ENCODE peak calls at places on chromosomes 11 and 22, in eight cellular contexts. R is neural progenitor cell; Z is activated CD4-positive, alpha-beta T cell treated with anti-CD3 and anti-CD28 coated beads for 24 hours; A is stimulated activated CD4-positive, alpha-beta T cell treated with anti-CD3 and anti-CD28 coated beads, Interleukin-1b, Interleukin-23, amount 100 ng/mL, for 1 hour; J is NCI-H2029; I is GM13977; E is GM19239; D is T-helper 1 cell. Q is an unnamed sample.

GRCh38 chr11:128472128-128473110 is 114.9 kb downstream of the ETS1 start:
- DNase-seq in J (no peak), E (no peak), A (no peak), D (no peak), R (no peak), I (peak; percentile 60), Z (peak; percentile 65), Q (peak; percentile 92)

GRCh38 chr22:24542641-24543040 is 12.3 kb downstream of the GUCD1 start:
- DNase-seq in A (no peak), J (no peak), I (no peak), Z (no peak), D (no peak), E (no peak), R (no peak), Q (no peak)

GRCh38 chr11:122816701-122817100 is 21.6 kb upstream of the CRTAM start:
- DNase-seq in D (no peak), I (no peak), Z (no peak), J (no peak), R (no peak), E (no peak), A (no peak), Q (no peak)

GRCh38 chr11:47587733-47588326 is 1.4 kb downstream of the FAM180B start:
- DNase-seq in A (no peak), J (no peak), D (no peak), Z (no peak), R (no peak), I (no peak), E (no peak), Q (no peak)

GRCh38 chr11:6623391-6624363 is 4.5 kb upstream of the TPP1 start:
- DNase-seq in I (no peak), Z (no peak), D (no peak), R (no peak), E (no peak), A (no peak), J (no peak), Q (no peak)

GRCh38 chr11:13859986-13860385 is 102.5 kb upstream of the SPON1 start:
- DNase-seq in D (no peak), A (no peak), R (no peak), E (no peak), I (no peak), Z (no peak), J (no peak), Q (no peak)

GRCh38 chr11:57288771-57289579 is 35.8 kb downstream of the TNKS1BP1 start:
- DNase-seq in D (no peak), J (peak; percentile 32), R (peak; percentile 74), Z (no peak), A (no peak), E (no peak), I (no peak), Q (no peak)

GRCh38 chr11:28447226-28447625 is 339.0 kb downstream of the METTL15 start:
- DNase-seq in D (no peak), Z (no peak), A (no peak), R (no peak), J (no peak), E (no peak), I (no peak), Q (no peak)

GRCh38 chr11:44260081-44260480 is 49.9 kb downstream of the ALX4 start:
- DNase-seq in R (peak; percentile 34), J (no peak), A (no peak), E (no peak), I (no peak), D (no peak), Z (no peak), Q (no peak)

GRCh38 chr11:1532606-1533341 is 39.3 kb downstream of the DUSP8 start:
- DNase-seq in R (no peak), Z (no peak), J (no peak), I (no peak), D (no peak), E (no peak), A (no peak), Q (no peak)

GRCh38 chr11:117524784-117525183 is 197.1 kb downstream of the CEP164 start:
- DNase-seq in A (no peak), J (no peak), D (no peak), I (no peak), R (no peak), E (no peak), Z (no peak), Q (no peak)

GRCh38 chr11:134932761-134933160 is 520.7 kb upstream of the B3GAT1 start:
- DNase-seq in J (peak; percentile 59), R (no peak), A (no peak), I (no peak), Z (no peak), D (no peak), E (no peak), Q (no peak)

GRCh38 chr11:2086239-2087040 is 52.7 kb downstream of the IGF2 start:
- DNase-seq in I (no peak), D (no peak), J (no peak), E (no peak), A (no peak), Z (no peak), R (no peak), Q (no peak)

GRCh38 chr11:1691027-1691877 is 5.7 kb upstream of the KRTAP5-6 start:
- DNase-seq in R (no peak), E (no peak), J (no peak), I (no peak), A (no peak), Z (no peak), D (no peak), Q (no peak)

GRCh38 chr11:56172256-56172835 is 4.1 kb upstream of the OR5J2 start:
- DNase-seq in A (no peak), Z (no peak), R (no peak), D (no peak), I (no peak), E (no peak), J (no peak), Q (no peak)

GRCh38 chr11:86955674-86956522 is 703 bp upstream of the FZD4 start:
- DNase-seq in A (no peak), E (peak; percentile 46), Z (no peak), D (peak; percentile 4), I (peak; percentile 82), J (peak; percentile 55), R (peak; percentile 93), Q (peak; percentile 59)

GRCh38 chr11:44617671-44618461 is 52.4 kb downstream of the CD82 start:
- DNase-seq in J (no peak), Z (no peak), I (no peak), R (no peak), A (no peak), E (no peak), D (no peak), Q (no peak)

GRCh38 chr22:50691521-50691920 is 18.9 kb downstream of the SHANK3 start:
- DNase-seq in A (no peak), R (peak; percentile 62), I (peak; percentile 54), Z (no peak), J (no peak), E (no peak), D (no peak), Q (peak; percentile 56)

GRCh38 chr11:123145661-123146060 is 49.4 kb downstream of the CLMP start:
- DNase-seq in Z (no peak), R (peak; percentile 8), E (no peak), J (no peak), A (no peak), D (no peak), I (no peak), Q (no peak)

GRCh38 chr22:47168900-47169800 is 406.7 kb downstream of the TBC1D22A start:
- DNase-seq in R (peak; percentile 35), I (no peak), D (no peak), Z (no peak), J (no peak), A (no peak), E (no peak), Q (no peak)

GRCh38 chr11:32385998-32386397 is 49.3 kb downstream of the WT1 start:
- DNase-seq in D (no peak), Z (no peak), J (no peak), E (no peak), R (peak; percentile 65), I (no peak), A (no peak), Q (no peak)

GRCh38 chr11:126997196-126997595 is 3.4 kb downstream of the KIRREL3 start:
- DNase-seq in I (no peak), A (no peak), R (no peak), E (no peak), Z (no peak), J (no peak), D (no peak), Q (no peak)

GRCh38 chr22:17846326-17846992 is 72.2 kb upstream of the BID start:
- DNase-seq in J (no peak), E (no peak), R (no peak), D (no peak), A (no peak), I (no peak), Z (no peak), Q (no peak)